ENCODE peak calls at places on chromosomes 12 and 14, in eight cellular contexts. One of them, this sample, is unnamed.

GRCh38 chr14:94014375-94014774 is 11.8 kb upstream of the OTUB2 start:
- DNase-seq in sigmoid colon: no peak
- DNase-seq in colonic mucosa: no peak
- DNase-seq in astrocyte: no peak
- DNase-seq in hepatocyte: no peak
- DNase-seq in testis: no peak
- DNase-seq in AG09309: no peak
- DNase-seq in cardiac fibroblast: no peak
- DNase-seq in this sample: no peak

GRCh38 chr14:36835145-36835544 is 173.5 kb downstream of the PAX9 start:
- DNase-seq in sigmoid colon: no peak
- DNase-seq in colonic mucosa: no peak
- DNase-seq in astrocyte: no peak
- DNase-seq in hepatocyte: no peak
- DNase-seq in testis: no peak
- DNase-seq in AG09309: no peak
- DNase-seq in cardiac fibroblast: no peak
- DNase-seq in this sample: no peak

GRCh38 chr12:62438098-62438692 is 28.4 kb upstream of the MON2 start:
- DNase-seq in sigmoid colon: no peak
- DNase-seq in colonic mucosa: peak; percentile 74
- DNase-seq in astrocyte: peak; percentile 12
- DNase-seq in hepatocyte: peak; percentile 79
- DNase-seq in testis: peak; percentile 65
- DNase-seq in AG09309: peak; percentile 5
- DNase-seq in cardiac fibroblast: peak; percentile 71
- DNase-seq in this sample: peak; percentile 47

GRCh38 chr12:43832506-43833168 is 3.2 kb upstream of the TMEM117 start:
- DNase-seq in sigmoid colon: no peak
- DNase-seq in colonic mucosa: no peak
- DNase-seq in astrocyte: no peak
- DNase-seq in hepatocyte: no peak
- DNase-seq in testis: no peak
- DNase-seq in AG09309: no peak
- DNase-seq in cardiac fibroblast: no peak
- DNase-seq in this sample: no peak

GRCh38 chr12:87332987-87333761 is 696.0 kb downstream of the C12orf50 start:
- DNase-seq in sigmoid colon: no peak
- DNase-seq in colonic mucosa: no peak
- DNase-seq in astrocyte: no peak
- DNase-seq in hepatocyte: no peak
- DNase-seq in testis: no peak
- DNase-seq in AG09309: no peak
- DNase-seq in cardiac fibroblast: no peak
- DNase-seq in this sample: no peak

GRCh38 chr14:105496831-105497591 is 6.0 kb downstream of the TEDC1 start:
- DNase-seq in sigmoid colon: no peak
- DNase-seq in colonic mucosa: no peak
- DNase-seq in astrocyte: no peak
- DNase-seq in hepatocyte: no peak
- DNase-seq in testis: no peak
- DNase-seq in AG09309: no peak
- DNase-seq in cardiac fibroblast: no peak
- DNase-seq in this sample: no peak

GRCh38 chr12:45415393-45415817 is 199.5 kb downstream of the ANO6 start:
- DNase-seq in sigmoid colon: peak; percentile 64
- DNase-seq in colonic mucosa: no peak
- DNase-seq in astrocyte: peak; percentile 99
- DNase-seq in hepatocyte: peak; percentile 42
- DNase-seq in testis: no peak
- DNase-seq in AG09309: peak; percentile 99
- DNase-seq in cardiac fibroblast: peak; percentile 99
- DNase-seq in this sample: peak; percentile 98

GRCh38 chr14:55572578-55572977 is 7.4 kb upstream of the KTN1 start:
- DNase-seq in sigmoid colon: no peak
- DNase-seq in colonic mucosa: no peak
- DNase-seq in astrocyte: no peak
- DNase-seq in hepatocyte: no peak
- DNase-seq in testis: no peak
- DNase-seq in AG09309: no peak
- DNase-seq in cardiac fibroblast: no peak
- DNase-seq in this sample: no peak

GRCh38 chr12:96447256-96447655 is 42.1 kb upstream of the CFAP54 start:
- DNase-seq in sigmoid colon: no peak
- DNase-seq in colonic mucosa: no peak
- DNase-seq in astrocyte: no peak
- DNase-seq in hepatocyte: no peak
- DNase-seq in testis: no peak
- DNase-seq in AG09309: no peak
- DNase-seq in cardiac fibroblast: peak; percentile 15
- DNase-seq in this sample: no peak

GRCh38 chr12:47652491-47653234 is 53.2 kb downstream of the RPAP3 start:
- DNase-seq in sigmoid colon: no peak
- DNase-seq in colonic mucosa: peak; percentile 25
- DNase-seq in astrocyte: no peak
- DNase-seq in hepatocyte: peak; percentile 24
- DNase-seq in testis: peak; percentile 22
- DNase-seq in AG09309: no peak
- DNase-seq in cardiac fibroblast: no peak
- DNase-seq in this sample: no peak

GRCh38 chr12:6962285-6963015 is 8.0 kb downstream of the PHB2 start:
- DNase-seq in sigmoid colon: peak; percentile 64
- DNase-seq in colonic mucosa: peak; percentile 91
- DNase-seq in astrocyte: no peak
- DNase-seq in hepatocyte: peak; percentile 81
- DNase-seq in testis: no peak
- DNase-seq in AG09309: no peak
- DNase-seq in cardiac fibroblast: no peak
- DNase-seq in this sample: no peak

GRCh38 chr12:32181498-32182175 is 75.0 kb downstream of the BICD1 start:
- DNase-seq in sigmoid colon: no peak
- DNase-seq in colonic mucosa: no peak
- DNase-seq in astrocyte: no peak
- DNase-seq in hepatocyte: peak; percentile 12
- DNase-seq in testis: no peak
- DNase-seq in AG09309: no peak
- DNase-seq in cardiac fibroblast: no peak
- DNase-seq in this sample: peak; percentile 21

GRCh38 chr12:14960548-14961465 is 594 bp downstream of the ARHGDIB start:
- DNase-seq in sigmoid colon: no peak
- DNase-seq in colonic mucosa: no peak
- DNase-seq in astrocyte: peak; percentile 56
- DNase-seq in hepatocyte: no peak
- DNase-seq in testis: no peak
- DNase-seq in AG09309: no peak
- DNase-seq in cardiac fibroblast: peak; percentile 69
- DNase-seq in this sample: no peak

GRCh38 chr14:82394916-82395315 is 861.3 kb upstream of the SEL1L start:
- DNase-seq in sigmoid colon: no peak
- DNase-seq in colonic mucosa: no peak
- DNase-seq in astrocyte: no peak
- DNase-seq in hepatocyte: no peak
- DNase-seq in testis: no peak
- DNase-seq in AG09309: no peak
- DNase-seq in cardiac fibroblast: no peak
- DNase-seq in this sample: no peak

GRCh38 chr14:64604001-64604400 is 54.2 kb downstream of the PPP1R36 start:
- DNase-seq in sigmoid colon: no peak
- DNase-seq in colonic mucosa: no peak
- DNase-seq in astrocyte: no peak
- DNase-seq in hepatocyte: no peak
- DNase-seq in testis: no peak
- DNase-seq in AG09309: no peak
- DNase-seq in cardiac fibroblast: peak; percentile 12
- DNase-seq in this sample: no peak

GRCh38 chr14:100114109-100114765 is 45.2 kb downstream of the DEGS2 start:
- DNase-seq in sigmoid colon: no peak
- DNase-seq in colonic mucosa: no peak
- DNase-seq in astrocyte: no peak
- DNase-seq in hepatocyte: no peak
- DNase-seq in testis: no peak
- DNase-seq in AG09309: no peak
- DNase-seq in cardiac fibroblast: no peak
- DNase-seq in this sample: no peak

GRCh38 chr12:29198901-29199300 is 49.8 kb downstream of the FAR2 start:
- DNase-seq in sigmoid colon: no peak
- DNase-seq in colonic mucosa: no peak
- DNase-seq in astrocyte: no peak
- DNase-seq in hepatocyte: no peak
- DNase-seq in testis: no peak
- DNase-seq in AG09309: no peak
- DNase-seq in cardiac fibroblast: no peak
- DNase-seq in this sample: no peak

GRCh38 chr12:108918206-108918605 is 38.3 kb downstream of the DAO start:
- DNase-seq in sigmoid colon: no peak
- DNase-seq in colonic mucosa: no peak
- DNase-seq in astrocyte: no peak
- DNase-seq in hepatocyte: no peak
- DNase-seq in testis: no peak
- DNase-seq in AG09309: no peak
- DNase-seq in cardiac fibroblast: no peak
- DNase-seq in this sample: no peak

GRCh38 chr12:108918960-108919642 is 39.2 kb downstream of the DAO start:
- DNase-seq in sigmoid colon: no peak
- DNase-seq in colonic mucosa: no peak
- DNase-seq in astrocyte: no peak
- DNase-seq in hepatocyte: no peak
- DNase-seq in testis: no peak
- DNase-seq in AG09309: no peak
- DNase-seq in cardiac fibroblast: no peak
- DNase-seq in this sample: no peak

GRCh38 chr12:108916336-108916735 is 36.4 kb downstream of the DAO start:
- DNase-seq in sigmoid colon: no peak
- DNase-seq in colonic mucosa: no peak
- DNase-seq in astrocyte: no peak
- DNase-seq in hepatocyte: no peak
- DNase-seq in testis: no peak
- DNase-seq in AG09309: no peak
- DNase-seq in cardiac fibroblast: no peak
- DNase-seq in this sample: no peak

GRCh38 chr12:108922918-108923317 is 43.0 kb downstream of the DAO start:
- DNase-seq in sigmoid colon: no peak
- DNase-seq in colonic mucosa: no peak
- DNase-seq in astrocyte: no peak
- DNase-seq in hepatocyte: no peak
- DNase-seq in testis: no peak
- DNase-seq in AG09309: no peak
- DNase-seq in cardiac fibroblast: no peak
- DNase-seq in this sample: no peak

GRCh38 chr12:108921946-108922345 is 42.1 kb downstream of the DAO start:
- DNase-seq in sigmoid colon: no peak
- DNase-seq in colonic mucosa: no peak
- DNase-seq in astrocyte: no peak
- DNase-seq in hepatocyte: peak; percentile 40
- DNase-seq in testis: no peak
- DNase-seq in AG09309: no peak
- DNase-seq in cardiac fibroblast: no peak
- DNase-seq in this sample: no peak
- TF ChIP-seq CTCF in sigmoid colon: no peak
- TF ChIP-seq CTCF in colonic mucosa: no peak
- TF ChIP-seq CTCF in astrocyte: no peak
- TF ChIP-seq CTCF in hepatocyte: no peak
- TF ChIP-seq CTCF in testis: no peak
- TF ChIP-seq CTCF in AG09309: no peak
- TF ChIP-seq CTCF in cardiac fibroblast: no peak
- TF ChIP-seq CTCF in this sample: no peak

DNA sequence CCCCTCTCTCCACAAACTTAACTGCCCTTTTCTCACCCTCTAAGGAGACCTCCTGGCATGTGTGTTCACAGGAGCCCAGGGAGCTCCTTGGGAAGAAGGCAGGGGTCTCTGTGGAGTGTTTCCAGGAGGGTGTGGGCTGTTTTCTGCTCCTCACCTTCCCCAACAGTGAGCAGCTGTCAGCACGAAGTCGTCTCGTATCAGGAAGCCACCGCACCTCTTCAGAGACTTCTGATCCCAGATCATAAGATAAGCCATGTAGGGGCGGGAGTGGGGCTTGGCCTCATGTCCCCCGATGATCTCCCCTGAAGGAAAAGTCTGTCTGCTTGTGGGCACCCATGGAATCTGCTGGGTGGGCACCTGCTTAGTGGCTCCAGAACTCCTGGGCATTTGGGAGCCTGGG is 1.2 kb downstream of the GZMB start:
- DNase-seq in sigmoid colon: no peak
- DNase-seq in colonic mucosa: no peak
- DNase-seq in astrocyte: no peak
- DNase-seq in hepatocyte: no peak
- DNase-seq in testis: no peak
- DNase-seq in AG09309: no peak
- DNase-seq in cardiac fibroblast: no peak
- DNase-seq in this sample: no peak
- H3K4me3 ChIP-seq in sigmoid colon: no peak overlapping the region
- H3K4me3 ChIP-seq in colonic mucosa: no peak overlapping the region
- H3K4me3 ChIP-seq in astrocyte: no peak overlapping the region
- H3K4me3 ChIP-seq in hepatocyte: no peak overlapping the region
- H3K4me3 ChIP-seq in testis: no peak overlapping the region
- H3K4me3 ChIP-seq in AG09309: no peak overlapping the region
- H3K4me3 ChIP-seq in cardiac fibroblast: no peak overlapping the region
- H3K4me3 ChIP-seq in this sample: no peak overlapping the region

DNA sequence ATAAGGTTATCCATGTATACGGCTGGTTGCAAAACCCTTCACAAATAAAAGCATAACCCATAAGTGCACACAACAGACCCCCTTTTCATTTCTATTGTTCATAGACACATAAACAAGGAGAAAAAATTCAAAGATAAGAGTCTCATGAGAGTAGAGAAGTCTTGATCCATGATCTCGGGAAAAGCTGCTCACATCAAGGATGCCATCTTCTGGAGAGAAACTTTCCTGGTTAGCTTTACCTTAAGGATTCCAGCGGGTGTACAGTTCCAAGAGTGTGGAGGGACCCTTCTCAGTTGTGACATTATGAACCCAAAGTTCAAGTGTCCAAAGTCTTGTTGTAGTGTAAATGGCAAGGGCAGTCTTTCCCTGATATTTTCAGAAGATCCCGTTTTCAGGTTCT is 144.5 kb downstream of the LLPH start:
- DNase-seq in sigmoid colon: no peak
- DNase-seq in colonic mucosa: no peak
- DNase-seq in astrocyte: no peak
- DNase-seq in hepatocyte: no peak
- DNase-seq in testis: no peak
- DNase-seq in AG09309: no peak
- DNase-seq in cardiac fibroblast: peak; percentile 15
- DNase-seq in this sample: no peak
- TF ChIP-seq CTCF in sigmoid colon: no peak
- TF ChIP-seq CTCF in colonic mucosa: no peak
- TF ChIP-seq CTCF in astrocyte: no peak
- TF ChIP-seq CTCF in hepatocyte: peak; percentile 11
- TF ChIP-seq CTCF in testis: no peak
- TF ChIP-seq CTCF in AG09309: no peak
- TF ChIP-seq CTCF in cardiac fibroblast: no peak
- TF ChIP-seq CTCF in this sample: no peak

DNA sequence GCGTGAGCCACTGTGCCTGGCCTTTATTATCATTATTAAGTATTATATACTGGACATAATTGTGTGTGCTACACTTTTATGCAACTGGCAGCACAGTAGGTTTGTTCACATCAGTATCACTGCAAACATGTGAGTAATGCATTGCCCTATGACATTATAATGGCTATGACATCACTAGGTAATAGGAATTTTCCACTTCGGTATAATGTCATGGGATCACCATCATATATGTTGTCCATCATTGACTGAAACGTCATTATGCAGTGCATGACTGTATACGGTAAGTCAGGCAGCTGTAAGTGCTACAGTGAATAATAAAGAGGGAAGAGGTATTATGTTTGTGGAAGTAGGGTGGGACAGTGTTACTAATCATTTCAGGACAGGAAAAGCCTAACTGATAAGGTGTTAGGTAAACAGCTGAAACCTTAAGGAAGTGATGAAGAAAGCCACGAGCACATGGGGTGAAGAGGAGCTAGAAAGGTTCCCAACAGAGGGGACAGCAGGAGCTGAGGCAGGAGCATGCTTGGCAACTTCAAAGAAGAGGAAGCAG is 68.1 kb downstream of the ANO4 start:
- DNase-seq in sigmoid colon: no peak
- DNase-seq in colonic mucosa: no peak
- DNase-seq in astrocyte: peak; percentile 4
- DNase-seq in hepatocyte: no peak
- DNase-seq in testis: no peak
- DNase-seq in AG09309: no peak
- DNase-seq in cardiac fibroblast: no peak
- DNase-seq in this sample: no peak
- H3K4me3 ChIP-seq in sigmoid colon: no peak overlapping the region
- H3K4me3 ChIP-seq in colonic mucosa: no peak overlapping the region
- H3K4me3 ChIP-seq in astrocyte: no peak overlapping the region
- H3K4me3 ChIP-seq in hepatocyte: no peak overlapping the region
- H3K4me3 ChIP-seq in testis: no peak overlapping the region
- H3K4me3 ChIP-seq in AG09309: no peak overlapping the region
- H3K4me3 ChIP-seq in cardiac fibroblast: no peak overlapping the region
- H3K4me3 ChIP-seq in this sample: no peak overlapping the region

This sample was measured in HFF-Myc.